ENCODE peak calls at places on chromosomes 5 and 9, in ten cellular contexts. D is M059J; F is neural crest cell; T is PC-9; N is stimulated activated CD4-positive, alpha-beta T cell treated with anti-CD3 and anti-CD28 coated beads, Interleukin-2, amount 100 ng/mL, for 4 hours; C is Ammon's horn; Q is KBM-7; H is stomach; V is T-helper 1 cell; U is H54. Y is an unnamed sample.

GRCh38 chr9:751137-752051 is 90.1 kb upstream of the DMRT1 start:
- DNase-seq in N (no peak), C (no peak), H (no peak), T (peak), Q (peak), V (no peak), F (no peak), U (no peak), D (peak), Y (no peak)

GRCh38 chr5:75614165-75614564 is 2.9 kb downstream of the ANKDD1B start:
- DNase-seq in N (no peak), Q (no peak), U (no peak), H (no peak), F (no peak), D (no peak), V (no peak), C (no peak), T (no peak), Y (no peak)

GRCh38 chr9:36091028-36091953 is 45.2 kb upstream of the GLIPR2 start:
- DNase-seq in N (no peak), Q (no peak), H (peak), C (no peak), D (peak), U (no peak), V (no peak), T (no peak), F (no peak), Y (peak)

GRCh38 chr9:106797299-106797698 is 65.7 kb upstream of the ZNF462 start:
- DNase-seq in T (no peak), U (no peak), F (no peak), H (no peak), C (no peak), D (peak), N (no peak), Q (no peak), V (no peak), Y (no peak)

GRCh38 chr5:14229181-14229580 is 86.0 kb downstream of the TRIO start:
- DNase-seq in Q (no peak), V (no peak), N (no peak), C (no peak), H (no peak), D (no peak), T (no peak), U (no peak), F (no peak), Y (no peak)

GRCh38 chr9:899440-900184 is 58.1 kb downstream of the DMRT1 start:
- DNase-seq in U (no peak), T (no peak), C (peak), N (no peak), D (no peak), V (no peak), H (no peak), Q (peak), F (no peak), Y (peak)

GRCh38 chr9:34710023-34710422 is at the start of gene CCL21:
- DNase-seq in F (no peak), U (no peak), V (no peak), H (peak), T (no peak), C (no peak), N (no peak), Q (no peak), D (no peak), Y (no peak)

GRCh38 chr5:149792963-149793362 is 62.9 kb downstream of the PPARGC1B start:
- DNase-seq in U (no peak), H (no peak), Q (no peak), F (no peak), N (no peak), C (no peak), D (no peak), V (no peak), T (no peak), Y (no peak)

GRCh38 chr5:134088291-134088690 is 26.2 kb upstream of the TCF7 start:
- DNase-seq in C (no peak), Q (no peak), F (no peak), N (no peak), U (no peak), D (peak), T (no peak), H (no peak), V (no peak), Y (no peak)

GRCh38 chr9:126980231-126980630 is 65.6 kb downstream of the RALGPS1 start:
- DNase-seq in N (no peak), T (no peak), H (no peak), V (no peak), C (no peak), F (no peak), D (peak), Q (no peak), U (no peak), Y (no peak)

GRCh38 chr9:114883709-114884108 is 46.7 kb downstream of the TNFSF8 start:
- DNase-seq in H (no peak), D (no peak), T (no peak), Q (no peak), F (no peak), N (no peak), V (no peak), C (no peak), U (no peak), Y (no peak)

GRCh38 chr5:180436936-180437335 is 57.2 kb upstream of the CNOT6 start:
- DNase-seq in C (no peak), N (no peak), F (no peak), V (no peak), D (no peak), H (peak), T (no peak), U (no peak), Q (no peak), Y (no peak)

GRCh38 chr5:122323132-122323548 is 11.1 kb downstream of the SNCAIP start:
- DNase-seq in D (no peak), Q (no peak), F (no peak), V (no peak), C (peak), T (no peak), N (no peak), U (no peak), H (no peak), Y (no peak)

GRCh38 chr5:178058321-178059012 is 54.9 kb upstream of the N4BP3 start:
- DNase-seq in H (no peak), V (no peak), Q (no peak), U (no peak), D (no peak), T (no peak), C (no peak), F (no peak), N (no peak), Y (no peak)

GRCh38 chr5:176500511-176500910 is 36.7 kb downstream of the RNF44 start:
- DNase-seq in Q (no peak), D (no peak), N (no peak), V (no peak), T (no peak), U (no peak), C (no peak), F (no peak), H (no peak), Y (no peak)

GRCh38 chr5:141637693-141638419 is 1.1 kb downstream of the RELL2 start:
- DNase-seq in Q (peak), C (peak), D (no peak), U (no peak), H (peak), N (no peak), T (no peak), F (peak), V (peak), Y (peak)

GRCh38 chr9:80664327-80665210 is 1024.8 kb downstream of the TLE1 start:
- DNase-seq in D (peak), U (no peak), Q (peak), F (no peak), H (no peak), N (no peak), V (no peak), C (peak), T (no peak), Y (no peak)

GRCh38 chr9:93937193-93937592 is 18.0 kb downstream of the BARX1 start:
- DNase-seq in N (no peak), T (no peak), D (no peak), F (no peak), C (no peak), U (no peak), Q (no peak), V (no peak), H (no peak), Y (no peak)

GRCh38 chr5:20469792-20470191 is 481.8 kb upstream of the CDH18 start:
- DNase-seq in T (no peak), N (no peak), H (no peak), U (no peak), Q (no peak), F (no peak), V (no peak), D (no peak), C (no peak), Y (no peak)

GRCh38 chr5:137071526-137071925 is 427.6 kb downstream of the SPOCK1 start:
- DNase-seq in T (no peak), Q (no peak), C (no peak), V (no peak), F (no peak), N (no peak), D (no peak), H (no peak), U (no peak), Y (no peak)

GRCh38 chr5:92634883-92635282 is 946.1 kb downstream of the NR2F1-AS1 start:
- DNase-seq in V (no peak), H (no peak), U (no peak), C (no peak), N (no peak), D (no peak), T (no peak), F (no peak), Q (no peak), Y (no peak)

GRCh38 chr5:122756263-122756911 is 18.5 kb upstream of the SNX2 start:
- DNase-seq in Q (peak), U (peak), T (no peak), C (peak), V (no peak), F (no peak), N (no peak), D (peak), H (no peak), Y (no peak)

GRCh38 chr9:38687389-38687842 is 32.5 kb downstream of the FAM240B start:
- DNase-seq in C (peak), N (peak), V (peak), F (peak), T (peak), Q (no peak), H (peak), U (no peak), D (peak), Y (peak)

GRCh38 chr9:15328946-15329345 is 21.9 kb upstream of the TTC39B start:
- DNase-seq in Q (no peak), V (no peak), F (no peak), D (no peak), H (no peak), C (no peak), T (no peak), N (no peak), U (no peak), Y (no peak)

GRCh38 chr9:109894921-109895758 is 115.1 kb downstream of the PALM2AKAP2 start:
- DNase-seq in F (no peak), N (no peak), V (no peak), Q (peak), U (no peak), C (peak), T (no peak), D (peak), H (no peak), Y (no peak)

GRCh38 chr5:40428129-40428528 is 251.6 kb upstream of the PTGER4 start:
- DNase-seq in C (no peak), N (no peak), Q (no peak), T (no peak), H (no peak), F (no peak), D (peak), U (peak), V (no peak), Y (no peak)

GRCh38 chr9:111925017-111925770 is 28.6 kb downstream of the UGCG start:
- DNase-seq in U (no peak), C (no peak), F (no peak), N (no peak), D (no peak), T (no peak), V (no peak), H (no peak), Q (no peak), Y (no peak)

GRCh38 chr5:143775258-143775657 is 36.7 kb upstream of the HMHB1 start:
- DNase-seq in U (peak), D (peak), F (no peak), H (no peak), N (no peak), Q (no peak), C (no peak), V (no peak), T (no peak), Y (no peak)

GRCh38 chr5:160251406-160252155 is 22.3 kb downstream of the FABP6 start:
- DNase-seq in N (no peak), F (no peak), T (no peak), V (no peak), C (no peak), Q (no peak), D (no peak), H (no peak), U (no peak), Y (no peak)